ENCODE peak calls at places on chromosome 7, in five cellular contexts. H, B, P, E and Y are unnamed samples.

GRCh38 chr7:128161466-128162125 is 79.5 kb upstream of the LEP start:
- DNase-seq in H (no peak), E (no peak), P (no peak), B (no peak), Y (no peak)

GRCh38 chr7:43220250-43220649 is 107.8 kb downstream of the HECW1 start:
- DNase-seq in P (no peak), H (no peak), E (no peak), B (no peak), Y (no peak)

GRCh38 chr7:44867073-44867990 is 18.0 kb downstream of the PURB start:
- DNase-seq in P (no peak), B (no peak), E (no peak), H (peak; percentile 19), Y (no peak)

GRCh38 chr7:12032146-12032545 is 178.9 kb upstream of the TMEM106B start:
- DNase-seq in E (no peak), H (no peak), P (no peak), B (no peak), Y (no peak)

GRCh38 chr7:28488061-28488791 is 75.9 kb downstream of the CREB5 start:
- DNase-seq in E (no peak), P (no peak), B (no peak), H (no peak), Y (no peak)

GRCh38 chr7:7173956-7174632 is 8.2 kb upstream of the C1GALT1 start:
- DNase-seq in B (no peak), H (no peak), E (no peak), P (no peak), Y (no peak)

GRCh38 chr7:12244129-12244528 is 33.0 kb downstream of the TMEM106B start:
- DNase-seq in B (peak; percentile 8), P (no peak), H (peak; percentile 23), E (no peak), Y (no peak)

GRCh38 chr7:154183482-154183881 is 131.3 kb downstream of the DPP6 start:
- DNase-seq in P (no peak), H (no peak), E (no peak), B (no peak), Y (no peak)

GRCh38 chr7:155208681-155209477 is 88.8 kb upstream of the INSIG1 start:
- DNase-seq in B (no peak), P (no peak), E (no peak), H (peak; percentile 35), Y (no peak)

GRCh38 chr7:12581897-12582296 is 11.4 kb downstream of the SCIN start:
- DNase-seq in B (no peak), H (no peak), E (no peak), P (no peak), Y (no peak)

GRCh38 chr7:27697861-27698430 is 35.3 kb upstream of the HIBADH start:
- DNase-seq in H (peak; percentile 8), B (peak; percentile 4), P (no peak), E (no peak), Y (peak; percentile 20)

GRCh38 chr7:151361193-151361959 is 19.8 kb downstream of the NUB1 start:
- DNase-seq in E (peak; percentile 26), H (no peak), B (peak; percentile 75), P (no peak), Y (no peak)

GRCh38 chr7:24545215-24545614 is 28.0 kb upstream of the PALS2 start:
- DNase-seq in P (no peak), E (no peak), H (no peak), B (no peak), Y (no peak)

GRCh38 chr7:68078311-68078710 is 1081.7 kb downstream of the TYW1 start:
- DNase-seq in E (no peak), B (no peak), P (no peak), H (no peak), Y (no peak)

GRCh38 chr7:129612112-129613015 is 844 bp downstream of the NRF1 start:
- DNase-seq in P (peak; percentile 39), H (no peak), B (peak; percentile 66), E (no peak), Y (peak; percentile 59)

GRCh38 chr7:83547526-83547925 is 101.4 kb downstream of the SEMA3E start:
- DNase-seq in P (no peak), H (peak; percentile 6), E (no peak), B (peak; percentile 3), Y (no peak)

DNA sequence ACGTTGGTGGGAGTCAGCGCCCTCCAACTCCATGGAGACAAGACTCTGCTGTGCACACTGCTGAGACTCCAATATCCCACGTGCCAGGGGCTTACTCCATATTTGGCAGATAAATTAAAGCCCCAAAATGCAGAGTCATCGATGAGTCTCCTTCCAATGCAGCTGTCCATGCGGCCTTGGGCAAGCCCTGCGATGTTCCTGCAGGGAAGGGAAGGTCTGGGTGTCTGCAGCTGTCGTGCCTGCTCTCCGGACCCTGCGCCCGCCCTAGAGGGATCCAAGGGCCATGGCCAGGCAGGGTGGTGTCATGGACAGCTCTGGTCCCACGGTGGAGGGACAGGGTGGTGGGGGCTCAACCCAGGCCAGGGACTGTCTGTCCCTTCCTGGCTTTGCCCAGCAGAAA is 185.2 kb downstream of the PTPRN2 start:
- DNase-seq in P (no peak), B (no peak), E (no peak), H (no peak), Y (no peak)
- H3K27me3 ChIP-seq in P (no peaks in the 10 kb centered on the region), B (no peaks in the 10 kb centered on the region), E (no peaks in the 10 kb centered on the region), H (no peaks in the 10 kb centered on the region), Y (no peaks in the 10 kb centered on the region)

DNA sequence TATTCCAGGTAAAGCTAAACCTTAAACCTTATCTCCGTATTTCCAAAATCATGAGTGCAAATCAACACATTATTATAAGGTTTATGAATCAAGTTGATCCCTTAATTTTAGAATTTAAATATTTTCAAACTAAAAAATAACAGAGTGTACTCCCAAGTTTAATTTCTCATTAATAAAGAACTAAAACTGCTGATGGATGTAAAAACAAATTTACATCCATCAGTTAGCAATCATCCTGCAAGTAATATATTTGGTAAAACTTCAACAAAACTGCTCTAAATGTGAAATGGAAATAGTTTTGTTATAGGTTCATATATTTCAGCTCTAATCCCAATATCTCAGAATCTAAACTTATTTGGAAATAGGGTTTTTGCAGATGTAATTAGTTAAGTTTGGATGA is 71.3 kb upstream of the ZNF804B start:
- DNase-seq in H (no peak), E (no peak), P (no peak), B (no peak), Y (no peak)
- TF ChIP-seq CTCF in H (no peak), E (no peak), P (no peak), B (no peak), Y (no peak)

DNA sequence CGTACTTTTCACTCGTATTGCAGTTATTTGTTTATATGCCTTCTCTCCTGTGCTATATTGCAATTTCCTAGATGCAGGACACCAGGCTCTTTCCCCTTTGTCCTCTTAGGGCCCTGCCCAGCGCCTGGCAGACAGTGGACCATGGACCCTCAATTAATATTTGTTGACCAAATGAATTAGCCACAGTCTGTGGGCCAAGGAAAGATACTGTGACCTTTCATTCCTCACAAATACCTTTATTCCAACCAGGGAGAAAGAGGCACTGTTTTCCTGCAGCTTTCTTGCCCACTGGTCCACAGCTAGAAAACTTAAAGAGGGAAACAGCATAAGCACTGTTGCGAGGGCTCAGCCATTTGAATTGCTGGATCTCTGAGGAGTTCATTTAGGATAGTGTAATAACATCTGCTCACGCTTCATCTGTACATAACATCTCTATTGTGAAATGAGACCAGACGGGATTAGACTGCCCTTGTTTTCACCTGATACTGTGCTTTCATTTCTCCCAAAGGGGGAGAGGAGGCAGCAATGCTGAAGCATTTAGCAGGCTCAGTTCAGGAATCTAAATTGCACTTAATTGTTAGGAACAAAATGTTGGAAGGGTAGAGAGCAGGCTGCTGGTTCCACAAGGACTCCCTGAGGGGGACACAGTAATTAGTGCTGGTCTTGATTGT is 46.7 kb downstream of the TNS3 start:
- DNase-seq in E (no peak), B (no peak), H (no peak), P (no peak), Y (no peak)
- H3K4me3 ChIP-seq in E (no peak overlapping the region), B (no peak overlapping the region), H (no peak overlapping the region), P (peak overlapping the region; percentile 7), Y (no peak overlapping the region)

DNA sequence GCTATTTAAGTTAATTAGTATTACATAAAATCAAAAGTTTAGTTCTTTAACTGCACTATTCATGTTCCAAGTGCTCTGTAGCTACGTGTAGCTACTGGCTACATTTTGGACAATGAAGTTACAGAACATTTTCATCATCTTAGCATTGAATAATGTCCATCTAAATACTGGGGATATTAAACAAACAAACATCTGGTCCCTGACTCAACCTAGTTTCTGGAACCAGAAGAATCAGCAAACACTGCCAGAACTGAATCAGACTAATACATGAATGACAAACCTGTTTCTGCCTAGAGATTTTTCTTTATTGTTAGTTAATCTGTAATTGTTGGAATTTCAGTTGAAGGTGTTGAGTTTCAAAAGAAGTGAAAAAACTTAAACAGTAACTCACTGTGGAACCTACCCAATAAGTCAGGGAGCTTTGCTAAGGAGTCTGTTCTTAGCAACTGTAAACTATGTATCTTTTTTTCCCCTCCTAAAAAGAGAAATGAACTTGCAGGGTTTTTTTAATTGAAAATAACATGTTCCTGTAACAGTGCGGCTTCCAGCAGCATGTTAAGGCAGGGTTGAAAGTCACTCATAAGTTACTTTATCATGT is 58.3 kb downstream of the CDK13 start:
- DNase-seq in B (no peak), P (no peak), E (no peak), H (no peak), Y (no peak)
- H3K27me3 ChIP-seq in B (no peaks in the 10 kb centered on the region), P (no peaks in the 10 kb centered on the region), E (no peaks in the 10 kb centered on the region), H (no peaks in the 10 kb centered on the region), Y (no peaks in the 10 kb centered on the region)

DNA sequence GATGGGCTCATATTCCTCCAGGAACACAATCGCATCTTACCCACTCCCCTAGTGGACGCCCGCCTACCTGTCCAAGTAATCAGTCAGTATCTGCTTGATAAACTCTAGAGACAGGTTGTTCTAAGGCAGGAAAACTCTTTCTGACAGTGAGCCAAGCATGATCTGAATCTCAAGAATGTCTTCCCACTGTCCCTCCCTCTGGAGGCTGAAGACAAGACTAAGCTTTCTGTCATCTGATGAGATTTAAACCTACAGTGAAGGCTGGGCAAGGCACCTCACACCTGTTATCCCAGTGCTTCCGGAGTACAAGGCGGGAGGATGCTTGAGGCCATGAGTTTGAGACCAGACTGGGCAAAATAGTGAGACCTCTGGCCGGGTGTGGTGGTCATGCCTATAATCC is 586.6 kb downstream of the GALNT17 start:
- DNase-seq in E (no peak), B (no peak), P (no peak), H (no peak), Y (no peak)
- TF ChIP-seq CTCF in E (no peak), B (no peak), P (no peak), H (no peak), Y (no peak)

DNA sequence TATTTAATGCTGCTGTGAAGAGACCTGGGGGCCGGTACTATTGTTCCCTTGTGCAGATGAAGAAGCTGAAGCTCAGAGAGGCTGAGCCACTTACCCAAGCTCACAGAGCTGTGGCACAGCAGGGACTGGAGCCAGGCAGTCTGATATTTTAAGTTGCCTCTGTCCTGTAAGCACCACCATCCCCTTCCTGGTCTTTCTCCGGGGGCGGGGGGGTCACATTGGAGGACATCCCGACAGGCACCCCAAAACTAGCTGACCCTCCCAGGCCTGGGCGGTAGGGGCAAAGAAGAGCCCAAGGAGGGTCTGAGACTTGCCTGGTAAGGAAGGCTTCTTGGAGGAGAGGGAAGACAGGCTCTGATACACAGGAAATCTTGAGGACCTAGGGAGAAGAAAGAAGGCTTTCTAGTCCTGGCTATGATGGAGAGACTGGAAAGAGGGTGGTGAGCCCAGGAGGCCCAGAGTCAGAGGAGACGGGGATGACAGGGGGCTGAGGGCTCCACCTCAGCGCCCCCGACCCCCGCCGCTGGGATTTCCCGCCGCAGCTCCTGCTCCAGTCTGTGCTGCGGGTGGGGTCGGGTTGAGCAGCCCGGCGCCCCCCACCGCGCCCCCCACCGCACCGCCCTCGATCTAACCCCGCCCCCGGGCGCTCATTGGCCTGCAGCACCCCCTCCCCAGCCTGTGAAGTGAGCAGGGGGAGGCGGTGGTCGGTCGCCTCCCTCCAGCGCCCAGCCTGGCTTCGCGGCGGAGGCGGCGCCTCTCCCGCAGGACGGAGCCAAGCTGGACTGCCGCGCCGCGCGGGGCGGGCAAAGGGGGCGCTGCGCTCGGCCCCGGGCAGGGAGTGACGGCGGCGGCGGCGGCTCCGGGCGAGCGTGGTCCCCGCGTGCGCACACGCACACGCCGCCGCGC is at the start of gene ADCYAP1R1:
- DNase-seq in P (peak; percentile 67), B (no peak), E (no peak), H (no peak), Y (no peak)
- H3K4me3 ChIP-seq in P (peak within 1 kb of the TSS; percentile 69), B (no peak within 1 kb of the TSS), E (peak within 1 kb of the TSS; percentile 53), H (no peak within 1 kb of the TSS), Y (no peak within 1 kb of the TSS)

GRCh38 chr7:142806021-142806353 is 35.2 kb downstream of the PRSS2 start:
- DNase-seq in H (no peak), B (no peak), E (no peak), P (no peak), Y (no peak)
- H3K27me3 ChIP-seq in H (peaks cover 23% of the 10 kb centered on the region), B (no peaks in the 10 kb centered on the region), E (no peaks in the 10 kb centered on the region), P (peaks cover 22% of the 10 kb centered on the region), Y (no peaks in the 10 kb centered on the region)